ENCODE peak calls at places on chromosomes 11 and 22, in five cellular contexts. One of them, this sample, is unnamed. For H3K9me3, the result is how much of the 10 kb centered on the place peaks cover.

GRCh38 chr22:41197808-41198585 is 7.1 kb upstream of the L3MBTL2 start:
- DNase-seq in uterus: no peak
- DNase-seq in aorta: peak
- DNase-seq in mammary epithelial cell: no peak
- DNase-seq in tibial nerve: no peak
- DNase-seq in this sample: peak

GRCh38 chr11:131888230-131888826 is 517.9 kb downstream of the NTM start:
- DNase-seq in mammary epithelial cell: peak
- DNase-seq in uterus: no peak
- DNase-seq in aorta: no peak
- DNase-seq in tibial nerve: no peak
- DNase-seq in this sample: no peak

GRCh38 chr11:43852057-43852636 is 28.5 kb upstream of the ALKBH3 start:
- DNase-seq in aorta: peak
- DNase-seq in uterus: peak
- DNase-seq in tibial nerve: peak
- DNase-seq in mammary epithelial cell: peak
- DNase-seq in this sample: peak

GRCh38 chr11:65425971-65426838 is 3.6 kb downstream of the NEAT1 start:
- DNase-seq in mammary epithelial cell: peak
- DNase-seq in tibial nerve: no peak
- DNase-seq in aorta: no peak
- DNase-seq in uterus: no peak
- DNase-seq in this sample: no peak

GRCh38 chr22:46734830-46735453 is 3.1 kb downstream of the CERK start:
- DNase-seq in tibial nerve: no peak
- DNase-seq in aorta: peak
- DNase-seq in mammary epithelial cell: no peak
- DNase-seq in uterus: no peak
- DNase-seq in this sample: peak

GRCh38 chr11:64074239-64074638 is 38.5 kb downstream of the FLRT1 start:
- DNase-seq in mammary epithelial cell: peak
- DNase-seq in aorta: no peak
- DNase-seq in tibial nerve: no peak
- DNase-seq in uterus: no peak
- DNase-seq in this sample: no peak

GRCh38 chr11:85170184-85170583 is 457.0 kb downstream of the DLG2 start:
- DNase-seq in aorta: no peak
- DNase-seq in mammary epithelial cell: peak
- DNase-seq in tibial nerve: no peak
- DNase-seq in uterus: no peak
- DNase-seq in this sample: no peak

GRCh38 chr22:22463855-22464540 is 44.5 kb downstream of the ZNF280B start:
- DNase-seq in uterus: no peak
- DNase-seq in mammary epithelial cell: peak
- DNase-seq in tibial nerve: peak
- DNase-seq in aorta: no peak
- DNase-seq in this sample: peak

GRCh38 chr11:69007978-69008381 is 5.1 kb downstream of the MRGPRF start:
- DNase-seq in mammary epithelial cell: no peak
- DNase-seq in tibial nerve: no peak
- DNase-seq in aorta: peak
- DNase-seq in uterus: peak
- DNase-seq in this sample: no peak

GRCh38 chr11:88402192-88402715 is 64.7 kb upstream of the CTSC start:
- DNase-seq in mammary epithelial cell: peak
- DNase-seq in aorta: no peak
- DNase-seq in uterus: no peak
- DNase-seq in tibial nerve: no peak
- DNase-seq in this sample: no peak

GRCh38 chr22:40721266-40721665 is 42.0 kb downstream of the MCHR1 start:
- DNase-seq in aorta: no peak
- DNase-seq in tibial nerve: no peak
- DNase-seq in uterus: no peak
- DNase-seq in mammary epithelial cell: peak
- DNase-seq in this sample: no peak

GRCh38 chr11:68542617-68543016 is 82.1 kb downstream of the PPP6R3 start:
- DNase-seq in uterus: peak
- DNase-seq in tibial nerve: no peak
- DNase-seq in aorta: no peak
- DNase-seq in mammary epithelial cell: peak
- DNase-seq in this sample: no peak

GRCh38 chr22:38930512-38930911 is 26.9 kb upstream of the APOBEC3A start:
- DNase-seq in uterus: no peak
- DNase-seq in tibial nerve: no peak
- DNase-seq in mammary epithelial cell: no peak
- DNase-seq in aorta: no peak
- DNase-seq in this sample: no peak

GRCh38 chr22:49151256-49152131 is 676.2 kb downstream of the BRD1 start:
- DNase-seq in tibial nerve: no peak
- DNase-seq in mammary epithelial cell: no peak
- DNase-seq in uterus: no peak
- DNase-seq in aorta: no peak
- DNase-seq in this sample: no peak

GRCh38 chr22:23772315-23773246 is at the start of gene MMP11:
- DNase-seq in mammary epithelial cell: no peak
- DNase-seq in uterus: peak
- DNase-seq in tibial nerve: no peak
- DNase-seq in aorta: no peak
- DNase-seq in this sample: peak

GRCh38 chr22:23113067-23113846 is 28.5 kb downstream of the RSPH14 start:
- DNase-seq in uterus: no peak
- DNase-seq in mammary epithelial cell: no peak
- DNase-seq in aorta: no peak
- DNase-seq in tibial nerve: no peak
- DNase-seq in this sample: no peak

GRCh38 chr11:2260491-2261364 is 9.7 kb downstream of the ASCL2 start:
- DNase-seq in aorta: peak
- DNase-seq in tibial nerve: no peak
- DNase-seq in uterus: no peak
- DNase-seq in mammary epithelial cell: no peak
- DNase-seq in this sample: no peak

DNA sequence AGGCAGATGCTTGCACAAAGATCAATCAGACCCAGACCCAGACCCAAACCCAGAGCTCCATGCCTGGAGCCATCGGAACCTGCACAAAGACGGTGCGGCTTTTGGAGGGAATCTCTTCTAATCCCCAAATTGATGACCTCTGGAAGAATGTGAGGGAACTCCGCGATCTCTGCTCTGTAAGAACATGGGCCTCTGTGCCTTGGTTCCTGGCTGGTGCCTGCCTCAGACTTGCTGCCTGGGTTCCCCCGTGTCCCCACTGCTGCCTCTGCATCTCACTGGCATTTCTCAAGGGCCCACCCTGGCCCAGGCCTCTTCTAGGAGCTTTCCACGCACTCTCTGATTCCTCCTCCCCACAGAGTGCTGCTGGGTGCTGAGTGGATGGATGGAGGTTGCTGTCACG is 1044.4 kb downstream of the TBC1D22A start:
- DNase-seq in tibial nerve: no peak
- DNase-seq in aorta: no peak
- DNase-seq in uterus: no peak
- DNase-seq in mammary epithelial cell: no peak
- DNase-seq in this sample: no peak
- H3K9me3 ChIP-seq in tibial nerve: under half
- H3K9me3 ChIP-seq in aorta: under half
- H3K9me3 ChIP-seq in uterus: under half
- H3K9me3 ChIP-seq in mammary epithelial cell: under half
- H3K9me3 ChIP-seq in this sample: under half

DNA sequence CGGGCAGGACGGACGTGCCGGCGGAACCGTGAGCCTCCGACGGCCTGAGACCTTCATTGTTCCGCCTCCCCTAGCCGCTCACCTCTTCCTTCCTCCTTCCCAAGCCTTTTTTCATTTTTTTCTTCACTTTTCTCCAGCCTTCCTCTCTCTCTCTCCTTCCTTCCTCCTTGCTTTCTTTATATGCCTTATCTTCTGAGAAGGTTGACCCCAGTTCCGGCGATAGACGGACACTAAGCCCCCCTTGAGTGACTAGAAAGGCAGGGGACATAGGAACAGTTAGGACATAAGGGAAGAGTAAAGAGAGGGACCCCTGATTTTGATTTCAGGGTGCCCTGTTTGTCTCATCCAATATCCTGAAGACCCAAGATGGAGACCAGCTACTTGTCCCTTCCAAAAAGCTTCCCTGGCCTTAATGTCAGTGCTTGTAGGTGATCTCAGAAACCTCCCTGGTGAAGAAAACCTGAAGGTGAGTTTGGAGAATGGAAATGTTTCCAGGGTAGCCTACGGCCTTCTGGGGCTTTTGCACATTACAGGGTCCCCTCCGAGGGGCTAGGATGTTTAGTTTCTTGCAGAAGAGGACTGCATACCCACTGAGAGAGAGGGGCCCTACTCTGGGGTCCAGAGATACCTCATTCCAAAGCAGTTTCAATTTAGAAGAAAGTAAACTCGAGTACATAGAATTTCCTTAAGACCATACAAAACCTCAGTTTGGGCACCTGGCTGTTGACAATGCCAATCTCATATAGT is 3.5 kb downstream of the ADM start:
- DNase-seq in aorta: no peak
- DNase-seq in tibial nerve: no peak
- DNase-seq in uterus: no peak
- DNase-seq in mammary epithelial cell: no peak
- DNase-seq in this sample: no peak
- H3K27ac ChIP-seq in aorta: no peak
- H3K27ac ChIP-seq in tibial nerve: peak
- H3K27ac ChIP-seq in uterus: peak
- H3K27ac ChIP-seq in mammary epithelial cell: peak
- H3K27ac ChIP-seq in this sample: no peak

DNA sequence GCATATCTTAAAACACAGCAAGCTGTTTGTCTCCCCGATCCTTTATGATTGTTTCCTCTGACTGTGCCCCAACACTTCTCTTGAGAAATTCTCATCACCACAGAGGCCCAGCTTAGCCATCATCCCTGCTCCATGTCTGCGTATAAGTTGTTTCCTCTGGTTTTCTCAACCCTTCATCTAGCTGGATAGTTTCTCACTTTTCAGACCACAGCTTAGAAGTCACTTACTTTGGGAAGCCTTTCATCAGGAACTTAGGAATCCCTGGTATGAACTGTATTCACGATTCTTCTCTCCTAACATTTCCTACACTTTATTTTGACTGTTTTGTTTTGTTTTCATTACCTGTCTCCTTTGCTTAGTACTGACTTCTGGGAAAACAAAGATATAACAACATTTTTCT is 295.2 kb downstream of the GUCY1A2 start:
- DNase-seq in mammary epithelial cell: no peak
- DNase-seq in uterus: no peak
- DNase-seq in aorta: no peak
- DNase-seq in tibial nerve: no peak
- DNase-seq in this sample: no peak
- H3K9me3 ChIP-seq in mammary epithelial cell: under half
- H3K9me3 ChIP-seq in uterus: under half
- H3K9me3 ChIP-seq in aorta: under half
- H3K9me3 ChIP-seq in tibial nerve: under half
- H3K9me3 ChIP-seq in this sample: under half

GRCh38 chr22:29702025-29702930 is 17.5 kb upstream of the CABP7 start:
- DNase-seq in mammary epithelial cell: no peak
- DNase-seq in tibial nerve: no peak
- DNase-seq in uterus: no peak
- DNase-seq in aorta: no peak
- DNase-seq in this sample: no peak
- H3K27ac ChIP-seq in mammary epithelial cell: no peak
- H3K27ac ChIP-seq in tibial nerve: peak
- H3K27ac ChIP-seq in uterus: no peak
- H3K27ac ChIP-seq in aorta: no peak
- H3K27ac ChIP-seq in this sample: no peak

GRCh38 chr11:21810650-21811049 is 382.2 kb upstream of the ANO5 start:
- DNase-seq in tibial nerve: no peak
- DNase-seq in uterus: no peak
- DNase-seq in aorta: no peak
- DNase-seq in mammary epithelial cell: peak
- DNase-seq in this sample: no peak

GRCh38 chr11:21811572-21811971 is 381.3 kb upstream of the ANO5 start:
- DNase-seq in aorta: no peak
- DNase-seq in uterus: no peak
- DNase-seq in mammary epithelial cell: no peak
- DNase-seq in tibial nerve: no peak
- DNase-seq in this sample: no peak

GRCh38 chr11:21806982-21807749 is 385.7 kb upstream of the ANO5 start:
- DNase-seq in aorta: no peak
- DNase-seq in tibial nerve: no peak
- DNase-seq in uterus: no peak
- DNase-seq in mammary epithelial cell: no peak
- DNase-seq in this sample: no peak

GRCh38 chr11:21806508-21806907 is 386.4 kb upstream of the ANO5 start:
- DNase-seq in uterus: no peak
- DNase-seq in mammary epithelial cell: no peak
- DNase-seq in aorta: no peak
- DNase-seq in tibial nerve: no peak
- DNase-seq in this sample: no peak
- H3K9me3 ChIP-seq in uterus: under half
- H3K9me3 ChIP-seq in mammary epithelial cell: under half
- H3K9me3 ChIP-seq in aorta: under half
- H3K9me3 ChIP-seq in tibial nerve: under half
- H3K9me3 ChIP-seq in this sample: under half

GRCh38 chr11:130424613-130425140 is 3.7 kb downstream of the ADAMTS8 start:
- DNase-seq in uterus: no peak
- DNase-seq in tibial nerve: no peak
- DNase-seq in mammary epithelial cell: no peak
- DNase-seq in aorta: no peak
- DNase-seq in this sample: no peak

GRCh38 chr11:130427581-130428211 is 713 bp downstream of the ADAMTS8 start:
- DNase-seq in uterus: peak
- DNase-seq in tibial nerve: no peak
- DNase-seq in mammary epithelial cell: no peak
- DNase-seq in aorta: no peak
- DNase-seq in this sample: no peak

GRCh38 chr11:130427049-130427388 is 1.4 kb downstream of the ADAMTS8 start:
- DNase-seq in mammary epithelial cell: no peak
- DNase-seq in uterus: no peak
- DNase-seq in aorta: no peak
- DNase-seq in tibial nerve: no peak
- DNase-seq in this sample: no peak

GRCh38 chr11:130425156-130425555 is 3.3 kb downstream of the ADAMTS8 start:
- DNase-seq in mammary epithelial cell: no peak
- DNase-seq in aorta: no peak
- DNase-seq in uterus: no peak
- DNase-seq in tibial nerve: no peak
- DNase-seq in this sample: no peak

GRCh38 chr11:130426223-130427048 is 2.0 kb downstream of the ADAMTS8 start:
- DNase-seq in aorta: no peak
- DNase-seq in uterus: no peak
- DNase-seq in tibial nerve: no peak
- DNase-seq in mammary epithelial cell: no peak
- DNase-seq in this sample: no peak
- H3K27ac ChIP-seq in aorta: no peak
- H3K27ac ChIP-seq in uterus: no peak
- H3K27ac ChIP-seq in tibial nerve: peak
- H3K27ac ChIP-seq in mammary epithelial cell: no peak
- H3K27ac ChIP-seq in this sample: no peak

DNA sequence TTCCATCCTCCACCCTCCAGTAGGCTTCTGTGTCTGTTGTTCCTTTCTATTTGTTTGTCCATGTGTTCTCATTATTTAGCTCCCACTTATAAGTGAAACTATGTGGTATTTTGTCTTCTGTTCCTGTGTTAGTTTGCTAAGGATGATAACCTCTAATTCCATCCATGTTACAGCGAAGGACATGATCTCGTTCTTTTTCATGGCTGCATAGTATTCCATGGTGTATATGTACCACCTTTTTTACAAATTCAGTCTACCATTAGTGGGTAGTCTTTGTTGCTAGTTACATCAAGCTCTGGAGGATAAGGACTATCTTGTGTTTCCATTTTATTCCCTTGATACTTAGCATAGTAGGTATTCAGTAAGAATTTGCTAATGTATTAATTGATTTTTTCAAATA is 664.2 kb upstream of the FAT3 start:
- DNase-seq in tibial nerve: no peak
- DNase-seq in aorta: no peak
- DNase-seq in uterus: no peak
- DNase-seq in mammary epithelial cell: no peak
- DNase-seq in this sample: no peak
- H3K9me3 ChIP-seq in tibial nerve: under half
- H3K9me3 ChIP-seq in aorta: under half
- H3K9me3 ChIP-seq in uterus: under half
- H3K9me3 ChIP-seq in mammary epithelial cell: under half
- H3K9me3 ChIP-seq in this sample: under half

This sample was measured in CD4-positive, alpha-beta T cell.